ENCODE peak calls at places on chromosomes 11 and 22, in ten cellular contexts. B, D, G, M, Z, I, P, Y, N and R are unnamed samples.

GRCh38 chr11:65496304-65497140 is 2.3 kb upstream of the MALAT1 start:
- DNase-seq in B (no peak), D (peak; percentile 7), G (peak; percentile 53), M (no peak), Z (no peak), I (no peak), P (peak; percentile 48), Y (peak; percentile 77), N (no peak), R (peak; percentile 65)

GRCh38 chr22:45311033-45311531 is 1.3 kb downstream of the FAM118A start:
- DNase-seq in B (no peak), D (no peak), G (no peak), M (no peak), Z (no peak), I (no peak), P (no peak), Y (no peak), N (no peak), R (no peak)

GRCh38 chr22:19120829-19121630 is 1.2 kb downstream of the DGCR2 start:
- DNase-seq in B (peak; percentile 77), D (peak; percentile 87), G (peak; percentile 15), M (no peak), Z (no peak), I (peak; percentile 65), P (peak; percentile 86), Y (no peak), N (no peak), R (no peak)

GRCh38 chr11:112322173-112322813 is 61.6 kb upstream of the PLET1 start:
- DNase-seq in B (no peak), D (no peak), G (no peak), M (no peak), Z (no peak), I (no peak), P (no peak), Y (no peak), N (no peak), R (no peak)

GRCh38 chr11:57744386-57744785 is 3.1 kb downstream of the SELENOH start:
- DNase-seq in B (no peak), D (no peak), G (no peak), M (no peak), Z (no peak), I (no peak), P (no peak), Y (no peak), N (no peak), R (no peak)

GRCh38 chr22:36860821-36861659 is at the start of gene NCF4:
- DNase-seq in B (peak; percentile 95), D (peak; percentile 9), G (peak; percentile 57), M (no peak), Z (peak; percentile 70), I (peak; percentile 68), P (peak; percentile 92), Y (no peak), N (peak; percentile 55), R (peak; percentile 19)

GRCh38 chr11:32006799-32007388 is 84.0 kb upstream of the RCN1 start:
- DNase-seq in B (no peak), D (peak; percentile 6), G (peak; percentile 6), M (no peak), Z (no peak), I (no peak), P (no peak), Y (peak; percentile 63), N (no peak), R (peak; percentile 33)

GRCh38 chr22:19455033-19455432 is 7.5 kb upstream of the C22orf39 start:
- DNase-seq in B (no peak), D (no peak), G (no peak), M (no peak), Z (no peak), I (no peak), P (no peak), Y (no peak), N (no peak), R (no peak)

GRCh38 chr11:12087075-12087775 is 23.2 kb upstream of the MICAL2 start:
- DNase-seq in B (peak; percentile 79), D (peak; percentile 71), G (no peak), M (no peak), Z (no peak), I (no peak), P (peak; percentile 55), Y (peak; percentile 51), N (peak; percentile 38), R (peak; percentile 70)

GRCh38 chr11:12084191-12084717 is 26.1 kb upstream of the MICAL2 start:
- DNase-seq in B (no peak), D (no peak), G (no peak), M (no peak), Z (no peak), I (no peak), P (no peak), Y (no peak), N (no peak), R (no peak)

GRCh38 chr11:12086271-12087074 is 23.9 kb upstream of the MICAL2 start:
- DNase-seq in B (no peak), D (peak; percentile 79), G (peak; percentile 76), M (no peak), Z (peak; percentile 90), I (no peak), P (peak; percentile 76), Y (peak; percentile 88), N (peak; percentile 71), R (no peak)

GRCh38 chr11:12083380-12083779 is 27.0 kb upstream of the MICAL2 start:
- DNase-seq in B (no peak), D (no peak), G (no peak), M (no peak), Z (no peak), I (no peak), P (peak; percentile 47), Y (no peak), N (no peak), R (no peak)

DNA sequence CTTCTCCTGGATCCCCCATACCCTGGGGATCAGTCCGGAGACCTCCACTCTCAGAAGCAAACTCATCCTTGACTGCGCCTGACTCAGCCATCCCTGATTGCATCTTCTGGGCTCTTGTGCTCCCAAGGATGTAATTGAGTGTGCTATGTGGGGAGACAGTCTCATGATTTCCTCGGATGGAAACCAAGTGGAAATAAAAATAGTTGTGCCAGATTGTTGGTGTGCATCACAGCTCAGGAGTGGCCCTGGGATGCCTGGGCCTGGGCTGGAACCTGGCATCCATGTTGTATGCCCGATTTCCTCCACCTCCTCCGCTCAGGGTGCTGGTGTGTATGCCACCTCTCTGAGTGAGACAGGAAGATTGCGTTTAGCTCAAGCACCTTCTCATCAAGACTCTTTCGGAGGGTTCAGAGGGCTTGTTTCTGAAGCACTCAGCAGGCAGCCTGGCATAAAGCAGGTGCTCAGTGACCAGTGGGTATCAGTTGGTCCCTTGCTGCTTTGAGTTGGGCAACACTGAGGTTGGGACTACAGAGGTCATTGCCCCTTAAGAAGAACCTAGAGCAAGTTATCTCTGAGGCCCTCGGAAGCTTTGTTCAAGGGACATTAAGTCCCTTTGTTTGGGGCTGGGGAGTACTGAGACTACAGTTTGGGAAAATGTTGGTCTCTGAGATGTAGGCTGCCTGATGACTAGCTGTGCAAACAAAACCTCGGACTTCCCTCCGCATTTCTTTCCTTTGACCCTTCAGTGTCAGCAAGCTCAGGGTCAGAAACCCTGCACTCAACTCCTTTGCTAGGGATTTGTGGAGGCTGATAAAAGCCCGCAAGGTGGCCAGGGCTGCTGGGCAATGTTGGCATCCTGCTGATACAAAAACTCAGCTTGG is 24.8 kb upstream of the MICAL2 start:
- DNase-seq in B (no peak), D (no peak), G (no peak), M (no peak), Z (no peak), I (no peak), P (peak; percentile 37), Y (no peak), N (no peak), R (no peak)
- H3K9me3 ChIP-seq in B (no peaks in the 10 kb centered on the region), D (no peaks in the 10 kb centered on the region), G (no peaks in the 10 kb centered on the region), M (no peaks in the 10 kb centered on the region), Z (no peaks in the 10 kb centered on the region), I (no peaks in the 10 kb centered on the region), P (no peaks in the 10 kb centered on the region), Y (no peaks in the 10 kb centered on the region), N (no peaks in the 10 kb centered on the region), R (no peaks in the 10 kb centered on the region)

GRCh38 chr11:64037027-64037633 is 1.4 kb downstream of the FLRT1 start:
- DNase-seq in B (no peak), D (peak; percentile 32), G (no peak), M (no peak), Z (no peak), I (no peak), P (no peak), Y (no peak), N (no peak), R (no peak)

GRCh38 chr11:64035581-64035980 is at the start of gene FLRT1:
- DNase-seq in B (no peak), D (no peak), G (no peak), M (no peak), Z (no peak), I (no peak), P (no peak), Y (no peak), N (no peak), R (no peak)

GRCh38 chr11:64035081-64035524 is 628 bp upstream of the FLRT1 start:
- DNase-seq in B (no peak), D (no peak), G (no peak), M (no peak), Z (no peak), I (no peak), P (no peak), Y (no peak), N (no peak), R (no peak)

GRCh38 chr11:64034411-64034811 is 1.3 kb upstream of the FLRT1 start:
- DNase-seq in B (no peak), D (no peak), G (no peak), M (no peak), Z (no peak), I (no peak), P (no peak), Y (no peak), N (no peak), R (no peak)

GRCh38 chr11:64036081-64037026 is 623 bp downstream of the FLRT1 start:
- DNase-seq in B (no peak), D (peak; percentile 76), G (peak; percentile 34), M (no peak), Z (no peak), I (no peak), P (no peak), Y (peak; percentile 40), N (peak; percentile 68), R (peak; percentile 43)
- H3K4me3 ChIP-seq in B (peak overlapping the region; percentile 28), D (peak overlapping the region; percentile 32), G (peak overlapping the region; percentile 51), M (peak overlapping the region; percentile 59), Z (peak overlapping the region; percentile 50), I (peak overlapping the region; percentile 11), P (peak overlapping the region; percentile 15), Y (peak overlapping the region; percentile 41), N (peak overlapping the region; percentile 74), R (no peak overlapping the region)

GRCh38 chr22:27488456-27489224 is 312.9 kb downstream of the MN1 start:
- DNase-seq in B (peak; percentile 15), D (no peak), G (no peak), M (no peak), Z (no peak), I (peak; percentile 42), P (no peak), Y (peak; percentile 8), N (no peak), R (no peak)
- TF ChIP-seq CTCF in B (no peak), D (no peak), G (no peak), M (no peak), Z (peak; percentile 43), I (no peak), P (no peak), Y (no peak), N (peak; percentile 11), R (no peak)

GRCh38 chr11:2974272-2974671 is 17.9 kb downstream of the NAP1L4 start:
- DNase-seq in B (no peak), D (no peak), G (no peak), M (no peak), Z (no peak), I (no peak), P (no peak), Y (no peak), N (no peak), R (no peak)

GRCh38 chr11:2980168-2980840 is 11.8 kb downstream of the NAP1L4 start:
- DNase-seq in B (no peak), D (no peak), G (no peak), M (no peak), Z (no peak), I (no peak), P (no peak), Y (no peak), N (no peak), R (no peak)

GRCh38 chr11:2975594-2975993 is 16.5 kb downstream of the NAP1L4 start:
- DNase-seq in B (no peak), D (peak; percentile 45), G (peak; percentile 20), M (no peak), Z (no peak), I (no peak), P (no peak), Y (peak; percentile 44), N (no peak), R (peak; percentile 41)

GRCh38 chr11:2977113-2977512 is 15.0 kb downstream of the NAP1L4 start:
- DNase-seq in B (no peak), D (no peak), G (no peak), M (no peak), Z (no peak), I (no peak), P (no peak), Y (no peak), N (no peak), R (no peak)

GRCh38 chr11:2976289-2977063 is 15.7 kb downstream of the NAP1L4 start:
- DNase-seq in B (no peak), D (no peak), G (no peak), M (no peak), Z (no peak), I (no peak), P (no peak), Y (no peak), N (no peak), R (no peak)
- H3K9me3 ChIP-seq in B (no peaks in the 10 kb centered on the region), D (no peaks in the 10 kb centered on the region), G (no peaks in the 10 kb centered on the region), M (no peaks in the 10 kb centered on the region), Z (no peaks in the 10 kb centered on the region), I (no peaks in the 10 kb centered on the region), P (no peaks in the 10 kb centered on the region), Y (no peaks in the 10 kb centered on the region), N (no peaks in the 10 kb centered on the region), R (no peaks in the 10 kb centered on the region)